ENCODE peak calls at places on chromosomes 12 and 14, in four cellular contexts. One of them, this sample, is unnamed.

GRCh38 chr12:22978962-22979361 is 354.0 kb downstream of the ETNK1 start:
- DNase-seq in lung: no peak
- DNase-seq in heart right ventricle: no peak
- DNase-seq in CD8-positive, alpha-beta T cell: no peak
- DNase-seq in this sample: no peak

GRCh38 chr12:50660425-50660822 is 103.5 kb upstream of the ATF1 start:
- DNase-seq in lung: no peak
- DNase-seq in heart right ventricle: no peak
- DNase-seq in CD8-positive, alpha-beta T cell: no peak
- DNase-seq in this sample: no peak

GRCh38 chr14:103581954-103582703 is 19.4 kb downstream of the COA8 start:
- DNase-seq in lung: no peak
- DNase-seq in heart right ventricle: no peak
- DNase-seq in CD8-positive, alpha-beta T cell: no peak
- DNase-seq in this sample: no peak

GRCh38 chr12:56778756-56779155 is 15.6 kb downstream of the HSD17B6 start:
- DNase-seq in lung: no peak
- DNase-seq in heart right ventricle: no peak
- DNase-seq in CD8-positive, alpha-beta T cell: no peak
- DNase-seq in this sample: no peak

GRCh38 chr14:103390605-103391004 is 5.4 kb downstream of the MARK3 start:
- DNase-seq in lung: no peak
- DNase-seq in heart right ventricle: no peak
- DNase-seq in CD8-positive, alpha-beta T cell: no peak
- DNase-seq in this sample: no peak

GRCh38 chr12:104372048-104372720 is 68.6 kb downstream of the EID3 start:
- DNase-seq in lung: no peak
- DNase-seq in heart right ventricle: no peak
- DNase-seq in CD8-positive, alpha-beta T cell: peak; percentile 37
- DNase-seq in this sample: no peak

GRCh38 chr12:113204806-113205205 is 16.5 kb upstream of the TPCN1 start:
- DNase-seq in lung: no peak
- DNase-seq in heart right ventricle: no peak
- DNase-seq in CD8-positive, alpha-beta T cell: no peak
- DNase-seq in this sample: no peak

GRCh38 chr12:6551496-6552139 is 4.2 kb downstream of the IFFO1 start:
- DNase-seq in lung: no peak
- DNase-seq in heart right ventricle: no peak
- DNase-seq in CD8-positive, alpha-beta T cell: no peak
- DNase-seq in this sample: no peak

GRCh38 chr12:105252901-105253300 is 16.9 kb upstream of the APPL2 start:
- DNase-seq in lung: no peak
- DNase-seq in heart right ventricle: no peak
- DNase-seq in CD8-positive, alpha-beta T cell: no peak
- DNase-seq in this sample: no peak

GRCh38 chr14:80522936-80523335 is 311.6 kb upstream of the DIO2 start:
- DNase-seq in lung: no peak
- DNase-seq in heart right ventricle: no peak
- DNase-seq in CD8-positive, alpha-beta T cell: no peak
- DNase-seq in this sample: no peak

GRCh38 chr12:122841544-122842321 is 6.5 kb downstream of the HIP1R start:
- DNase-seq in lung: no peak
- DNase-seq in heart right ventricle: no peak
- DNase-seq in CD8-positive, alpha-beta T cell: no peak
- DNase-seq in this sample: no peak

GRCh38 chr14:96999654-97000155 is 202.5 kb downstream of the VRK1 start:
- DNase-seq in lung: no peak
- DNase-seq in heart right ventricle: no peak
- DNase-seq in CD8-positive, alpha-beta T cell: no peak
- DNase-seq in this sample: no peak

GRCh38 chr14:93207468-93208308 is 632 bp downstream of the UBR7 start:
- DNase-seq in lung: peak; percentile 59
- DNase-seq in heart right ventricle: peak; percentile 54
- DNase-seq in CD8-positive, alpha-beta T cell: no peak
- DNase-seq in this sample: no peak

GRCh38 chr14:30966415-30967363 is 58.8 kb upstream of the AP4S1 start:
- DNase-seq in lung: no peak
- DNase-seq in heart right ventricle: no peak
- DNase-seq in CD8-positive, alpha-beta T cell: no peak
- DNase-seq in this sample: no peak

GRCh38 chr12:25817166-25817565 is 141.3 kb upstream of the RASSF8 start:
- DNase-seq in lung: no peak
- DNase-seq in heart right ventricle: no peak
- DNase-seq in CD8-positive, alpha-beta T cell: no peak
- DNase-seq in this sample: no peak

GRCh38 chr14:24310387-24310665 is 386 bp downstream of the LTB4R2 start:
- DNase-seq in lung: no peak
- DNase-seq in heart right ventricle: no peak
- DNase-seq in CD8-positive, alpha-beta T cell: no peak
- DNase-seq in this sample: no peak
- H3K4me3 ChIP-seq in lung: peak overlapping the region; percentile 42
- H3K4me3 ChIP-seq in heart right ventricle: peak overlapping the region; percentile 69
- H3K4me3 ChIP-seq in CD8-positive, alpha-beta T cell: peak overlapping the region; percentile 52
- H3K4me3 ChIP-seq in this sample: peak overlapping the region; percentile 50

DNA sequence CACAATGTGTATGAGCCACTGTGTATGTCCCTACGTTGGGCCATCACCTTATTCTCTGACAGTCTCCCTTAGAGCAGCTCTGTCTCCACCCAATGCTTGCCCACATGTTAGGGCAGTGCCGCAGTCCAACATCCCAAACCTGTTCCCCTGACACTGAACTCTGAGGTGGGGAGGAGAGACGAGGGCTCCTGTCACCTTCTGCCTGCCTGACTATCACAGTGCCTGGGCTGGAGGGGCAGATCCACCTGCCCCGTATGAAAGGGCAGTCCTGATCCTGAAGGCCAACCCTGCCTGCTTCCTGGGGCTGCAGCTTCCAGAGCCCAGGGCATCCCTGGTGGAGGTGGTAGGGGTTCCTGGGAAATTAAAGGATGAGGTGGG is 2.2 kb downstream of the TGM1 start:
- DNase-seq in lung: no peak
- DNase-seq in heart right ventricle: no peak
- DNase-seq in CD8-positive, alpha-beta T cell: no peak
- DNase-seq in this sample: no peak
- TF ChIP-seq CTCF in lung: no peak
- TF ChIP-seq CTCF in heart right ventricle: no peak
- TF ChIP-seq CTCF in CD8-positive, alpha-beta T cell: no peak
- TF ChIP-seq CTCF in this sample: no peak

DNA sequence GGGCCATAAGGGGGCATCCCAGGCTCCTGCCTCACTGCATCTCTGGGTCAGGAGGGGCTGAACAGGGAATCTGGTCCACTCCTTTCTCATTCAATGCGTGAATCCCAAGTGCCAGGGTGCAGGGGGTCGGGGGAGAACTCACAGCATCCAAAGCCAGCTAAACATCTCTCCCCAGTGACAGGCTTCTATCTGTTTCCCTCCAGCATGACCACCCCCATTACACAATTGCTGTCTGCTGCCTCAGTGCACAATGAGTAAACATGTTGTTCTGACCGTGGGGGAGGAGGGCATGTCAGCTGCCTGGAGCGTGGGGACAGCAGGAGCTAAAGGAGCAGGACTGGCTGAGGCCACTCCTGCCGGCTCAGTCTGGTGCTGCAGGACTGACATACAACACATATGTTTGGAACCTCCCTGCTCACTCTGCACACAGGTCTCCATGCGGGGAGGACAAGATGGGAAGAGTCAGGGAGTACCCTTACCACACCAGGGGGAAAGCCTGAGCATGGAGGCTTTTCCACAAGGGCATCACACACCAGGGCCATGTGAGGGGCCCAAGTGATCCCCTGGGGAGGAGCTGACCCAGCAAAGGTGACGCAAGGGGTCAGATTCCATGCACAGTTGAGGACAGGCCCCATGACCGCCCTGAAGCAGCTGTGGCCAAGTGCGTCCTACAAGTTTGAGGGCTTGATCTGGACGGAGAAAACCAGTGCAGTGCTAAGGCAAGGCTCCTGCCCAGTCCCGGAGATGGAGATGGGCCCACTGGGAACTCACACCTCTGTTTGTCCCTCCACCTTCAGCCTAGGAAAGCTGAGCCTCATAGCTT is 1.4 kb downstream of the TNS2 start:
- DNase-seq in lung: peak; percentile 68
- DNase-seq in heart right ventricle: peak; percentile 75
- DNase-seq in CD8-positive, alpha-beta T cell: no peak
- DNase-seq in this sample: no peak
- H3K4me3 ChIP-seq in lung: peak overlapping the region; percentile 73
- H3K4me3 ChIP-seq in heart right ventricle: peak overlapping the region; percentile 71
- H3K4me3 ChIP-seq in CD8-positive, alpha-beta T cell: no peak overlapping the region
- H3K4me3 ChIP-seq in this sample: no peak overlapping the region

GRCh38 chr12:99553461-99553860 is 94.1 kb upstream of the GARIN6 start:
- DNase-seq in lung: no peak
- DNase-seq in heart right ventricle: no peak
- DNase-seq in CD8-positive, alpha-beta T cell: no peak
- DNase-seq in this sample: no peak

GRCh38 chr12:99552022-99552421 is 95.5 kb upstream of the GARIN6 start:
- DNase-seq in lung: no peak
- DNase-seq in heart right ventricle: no peak
- DNase-seq in CD8-positive, alpha-beta T cell: no peak
- DNase-seq in this sample: no peak

GRCh38 chr12:99544457-99544856 is 103.1 kb upstream of the GARIN6 start:
- DNase-seq in lung: no peak
- DNase-seq in heart right ventricle: no peak
- DNase-seq in CD8-positive, alpha-beta T cell: no peak
- DNase-seq in this sample: no peak

DNA sequence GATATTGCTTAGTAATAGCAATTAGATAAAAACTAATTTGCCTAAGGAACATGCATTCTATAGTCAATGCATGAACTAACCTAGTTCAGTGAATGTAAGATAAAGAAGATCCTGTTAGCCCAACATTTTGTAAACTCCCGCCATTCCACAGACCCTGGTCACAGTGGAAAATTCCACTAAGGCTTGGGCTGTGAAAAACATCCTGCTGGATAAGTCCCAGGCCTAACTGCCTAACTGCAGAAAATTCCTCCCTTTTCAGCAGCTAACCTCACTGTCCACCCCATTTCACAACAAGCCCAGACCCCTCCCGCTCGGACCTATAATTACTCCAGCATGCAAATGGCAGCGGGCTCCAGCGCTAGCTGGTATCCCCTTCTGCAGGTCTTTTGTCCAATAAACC is 97.9 kb upstream of the GARIN6 start:
- DNase-seq in lung: no peak
- DNase-seq in heart right ventricle: no peak
- DNase-seq in CD8-positive, alpha-beta T cell: no peak
- DNase-seq in this sample: no peak
- TF ChIP-seq CTCF in lung: no peak
- TF ChIP-seq CTCF in heart right ventricle: no peak
- TF ChIP-seq CTCF in CD8-positive, alpha-beta T cell: no peak
- TF ChIP-seq CTCF in this sample: no peak